ENCODE peak calls at places on chromosomes 2 and 18, in ten cellular contexts. Y, J, T, H, U, F, K, N, Z and S are unnamed samples.

GRCh38 chr2:205763708-205764501 is 81.6 kb downstream of the NRP2 start:
- DNase-seq in U (peak; percentile 21), F (no peak), Y (peak; percentile 92), J (no peak), N (no peak), K (peak; percentile 62), H (peak; percentile 94), Z (peak; percentile 74), T (peak; percentile 86), S (peak; percentile 80)

GRCh38 chr2:173964565-173965371 is 405 bp downstream of the SP3 start:
- DNase-seq in K (peak; percentile 96), U (peak; percentile 90), Y (peak; percentile 79), J (peak; percentile 90), H (peak; percentile 79), N (peak; percentile 92), F (peak; percentile 77), T (peak; percentile 87), Z (peak; percentile 86), S (peak; percentile 85)

GRCh38 chr2:18545384-18545783 is 15.1 kb downstream of the RDH14 start:
- DNase-seq in H (peak; percentile 83), J (no peak), F (peak; percentile 89), K (no peak), N (no peak), Z (no peak), U (no peak), Y (no peak), T (no peak), S (no peak)

GRCh38 chr2:152134488-152135280 is 35.8 kb upstream of the CACNB4 start:
- DNase-seq in N (no peak), J (no peak), K (no peak), T (no peak), U (no peak), Z (no peak), Y (peak; percentile 20), H (peak; percentile 72), F (no peak), S (no peak)

GRCh38 chr2:158202151-158202778 is 100.6 kb downstream of the UPP2 start:
- DNase-seq in K (no peak), J (no peak), F (peak; percentile 47), N (no peak), U (no peak), Z (no peak), H (peak; percentile 40), T (no peak), Y (no peak), S (no peak)

GRCh38 chr18:41462946-41463345 is 492.1 kb upstream of the PIK3C3 start:
- DNase-seq in J (no peak), Y (no peak), N (no peak), F (peak; percentile 45), K (no peak), U (no peak), H (no peak), T (no peak), Z (no peak), S (no peak)

GRCh38 chr2:176096243-176096985 is 3.2 kb upstream of the HOXD12 start:
- DNase-seq in T (no peak), F (peak; percentile 44), Y (no peak), K (no peak), J (no peak), U (no peak), N (no peak), H (no peak), Z (peak; percentile 20), S (no peak)

GRCh38 chr18:9736942-9737813 is 29.1 kb downstream of the RAB31 start:
- DNase-seq in T (no peak), F (peak; percentile 85), H (no peak), J (no peak), N (no peak), U (no peak), K (no peak), Y (no peak), Z (no peak), S (peak; percentile 69)

GRCh38 chr2:191724015-191724414 is 46.1 kb downstream of the NABP1 start:
- DNase-seq in Z (no peak), H (no peak), T (no peak), J (no peak), U (no peak), Y (no peak), K (no peak), F (no peak), N (no peak), S (no peak)

GRCh38 chr2:168336786-168337388 is 89.5 kb upstream of the STK39 start:
- DNase-seq in J (peak; percentile 33), K (no peak), H (no peak), T (peak; percentile 32), N (peak; percentile 56), F (peak; percentile 92), Y (peak; percentile 92), U (peak; percentile 73), Z (peak; percentile 77), S (peak; percentile 28)

GRCh38 chr2:39128919-39129391 is 8.1 kb upstream of the SOS1 start:
- DNase-seq in T (no peak), K (no peak), J (peak; percentile 13), N (no peak), H (no peak), Y (no peak), U (no peak), F (peak; percentile 52), Z (no peak), S (peak; percentile 64)

GRCh38 chr2:9639000-9639602 is 8.3 kb upstream of the YWHAQ start:
- DNase-seq in N (no peak), T (no peak), Z (no peak), F (no peak), U (no peak), J (no peak), K (no peak), H (no peak), Y (no peak), S (no peak)

GRCh38 chr2:219679041-219679440 is 51.6 kb downstream of the SLC4A3 start:
- DNase-seq in T (no peak), U (no peak), N (no peak), F (no peak), Z (no peak), H (no peak), J (no peak), Y (no peak), K (no peak), S (no peak)

GRCh38 chr18:51659781-51660180 is 462.3 kb upstream of the MEX3C start:
- DNase-seq in U (no peak), J (no peak), T (peak; percentile 50), Y (no peak), K (no peak), F (no peak), Z (no peak), N (no peak), H (no peak), S (no peak)
- H3K27me3 ChIP-seq in U (no peaks in the 10 kb centered on the region), J (no peaks in the 10 kb centered on the region), T (no peaks in the 10 kb centered on the region), Y (no peaks in the 10 kb centered on the region), K (no peaks in the 10 kb centered on the region), F (no peaks in the 10 kb centered on the region), Z (no peaks in the 10 kb centered on the region), N (no peaks in the 10 kb centered on the region), H (no peaks in the 10 kb centered on the region), S (no peaks in the 10 kb centered on the region)

GRCh38 chr2:171225989-171226388 is 65.3 kb upstream of the TLK1 start:
- DNase-seq in Y (no peak), K (no peak), H (no peak), Z (no peak), N (no peak), T (no peak), J (no peak), U (no peak), F (no peak), S (no peak)

GRCh38 chr2:171228826-171229225 is 68.1 kb upstream of the TLK1 start:
- DNase-seq in U (no peak), H (no peak), Y (no peak), K (no peak), F (no peak), Z (no peak), T (no peak), J (no peak), N (no peak), S (no peak)

GRCh38 chr2:171227066-171227782 is 66.5 kb upstream of the TLK1 start:
- DNase-seq in Z (no peak), Y (no peak), H (no peak), U (no peak), T (no peak), J (no peak), N (no peak), K (no peak), F (peak; percentile 63), S (no peak)

GRCh38 chr2:171226471-171226870 is 65.8 kb upstream of the TLK1 start:
- DNase-seq in N (no peak), U (no peak), H (no peak), Y (no peak), T (no peak), F (no peak), J (no peak), K (no peak), Z (no peak), S (no peak)

GRCh38 chr2:171225302-171225980 is 64.7 kb upstream of the TLK1 start:
- DNase-seq in Z (no peak), T (no peak), U (no peak), Y (no peak), N (no peak), K (no peak), F (peak; percentile 93), H (peak; percentile 89), J (no peak), S (no peak)
- TF ChIP-seq CTCF in Z (no peak), T (no peak), U (no peak), Y (no peak), N (no peak), K (no peak), F (peak; percentile 47), H (peak; percentile 66), J (no peak), S (no peak)

GRCh38 chr18:59229681-59230443 is 9.9 kb downstream of the GRP start:
- DNase-seq in Y (no peak), H (no peak), Z (no peak), K (no peak), N (no peak), T (no peak), U (no peak), F (no peak), J (no peak), S (no peak)

GRCh38 chr18:59232309-59233016 is 12.5 kb downstream of the GRP start:
- DNase-seq in N (no peak), T (peak; percentile 20), K (no peak), H (no peak), J (no peak), F (no peak), U (no peak), Z (no peak), Y (peak; percentile 80), S (no peak)

GRCh38 chr18:59231157-59231556 is 11.2 kb downstream of the GRP start:
- DNase-seq in H (no peak), J (no peak), U (no peak), K (no peak), Z (no peak), F (no peak), T (no peak), Y (no peak), N (no peak), S (no peak)

GRCh38 chr18:59233017-59233410 is 13.1 kb downstream of the GRP start:
- DNase-seq in Z (no peak), N (no peak), U (no peak), J (no peak), Y (no peak), T (no peak), H (no peak), F (peak; percentile 42), K (no peak), S (no peak)

GRCh38 chr18:59231877-59232276 is 11.9 kb downstream of the GRP start:
- DNase-seq in H (no peak), Y (no peak), J (no peak), K (no peak), N (no peak), T (no peak), F (no peak), Z (no peak), U (no peak), S (no peak)
- H3K27me3 ChIP-seq in H (peaks cover 13% of the 10 kb centered on the region), Y (peaks cover 17% of the 10 kb centered on the region), J (no peaks in the 10 kb centered on the region), K (no peaks in the 10 kb centered on the region), N (no peaks in the 10 kb centered on the region), T (peaks cover 48% of the 10 kb centered on the region), F (peaks cover 3% of the 10 kb centered on the region), Z (no peaks in the 10 kb centered on the region), U (no peaks in the 10 kb centered on the region), S (no peaks in the 10 kb centered on the region)

GRCh38 chr2:238498691-238499295 is 72.1 kb downstream of the ASB1 start:
- DNase-seq in K (peak; percentile 30), J (no peak), U (no peak), T (no peak), H (no peak), F (no peak), N (no peak), Y (no peak), Z (no peak), S (no peak)
- TF ChIP-seq CTCF in K (no peak), J (no peak), U (no peak), T (no peak), H (no peak), F (no peak), N (no peak), Y (no peak), Z (no peak), S (no peak)